ENCODE peak calls at places on chromosomes 5 and 9, in seven cellular contexts. A, F, N, D, P, Y and V are unnamed samples.

GRCh38 chr9:119052339-119053030 is 316.8 kb downstream of the BRINP1 start:
- DNase-seq in F (no peak), N (no peak), D (no peak), Y (peak), A (no peak), P (no peak), V (no peak)

GRCh38 chr9:11757408-11757807 is 935.8 kb upstream of the TYRP1 start:
- DNase-seq in F (no peak), P (no peak), D (no peak), Y (no peak), N (no peak), A (no peak), V (no peak)

GRCh38 chr5:147387109-147387508 is 122.8 kb downstream of the DPYSL3 start:
- DNase-seq in A (no peak), D (no peak), N (no peak), P (no peak), F (no peak), Y (no peak), V (no peak)

GRCh38 chr9:112945620-112946208 is 55.0 kb upstream of the SLC46A2 start:
- DNase-seq in D (peak), F (no peak), N (no peak), Y (peak), A (no peak), P (no peak), V (peak)

GRCh38 chr5:165209101-165209727 is 1703.8 kb downstream of the MAT2B start:
- DNase-seq in F (peak), D (no peak), Y (peak), N (no peak), A (no peak), P (no peak), V (no peak)

GRCh38 chr9:96062854-96063253 is 187.4 kb downstream of the ERCC6L2 start:
- DNase-seq in A (no peak), P (no peak), N (no peak), Y (no peak), D (no peak), F (no peak), V (no peak)

GRCh38 chr9:135515083-135515511 is 6.1 kb upstream of the LCN1 start:
- DNase-seq in Y (no peak), D (no peak), P (no peak), A (no peak), N (no peak), F (no peak), V (no peak)

GRCh38 chr5:147856801-147857200 is 21.7 kb upstream of the SCGB3A2 start:
- DNase-seq in A (no peak), P (no peak), F (no peak), Y (no peak), N (no peak), D (no peak), V (no peak)

GRCh38 chr5:926416-927171 is 33.9 kb downstream of the TRIP13 start:
- DNase-seq in Y (no peak), P (no peak), N (no peak), A (no peak), F (peak), D (peak), V (peak)

GRCh38 chr5:65867509-65868195 is 58.7 kb upstream of the ERBIN start:
- DNase-seq in A (no peak), P (no peak), D (no peak), Y (no peak), N (no peak), F (no peak), V (no peak)

GRCh38 chr5:27682600-27682999 is 644.2 kb upstream of the CDH9 start:
- DNase-seq in A (no peak), D (no peak), Y (peak), F (no peak), N (no peak), P (no peak), V (no peak)

GRCh38 chr9:98129451-98129881 is 10.4 kb upstream of the TRIM14 start:
- DNase-seq in N (no peak), Y (no peak), P (no peak), A (peak), F (peak), D (no peak), V (no peak)

GRCh38 chr5:167020418-167020817 is 1271.0 kb upstream of the WWC1 start:
- DNase-seq in A (no peak), Y (no peak), N (no peak), P (no peak), F (no peak), D (no peak), V (no peak)

GRCh38 chr5:109083937-109084336 is 325.8 kb downstream of the PJA2 start:
- DNase-seq in A (no peak), P (no peak), N (no peak), F (no peak), Y (no peak), D (no peak), V (no peak)

GRCh38 chr5:24188196-24188595 is 456.6 kb downstream of the CDH10 start:
- DNase-seq in Y (no peak), D (no peak), A (no peak), P (no peak), N (no peak), F (no peak), V (no peak)

GRCh38 chr9:115614931-115615401 is 497.0 kb upstream of the TNC start:
- DNase-seq in N (no peak), P (no peak), F (no peak), Y (no peak), A (no peak), D (no peak), V (no peak)

GRCh38 chr9:75147638-75148037 is 59.3 kb downstream of the OSTF1 start:
- DNase-seq in A (no peak), N (no peak), P (no peak), F (no peak), Y (no peak), D (no peak), V (no peak)

GRCh38 chr5:95895771-95896170 is 65.9 kb downstream of the ELL2 start:
- DNase-seq in Y (no peak), A (no peak), P (no peak), N (no peak), D (no peak), F (no peak), V (no peak)